ENCODE peak calls at places on chromosomes 6 and 20, in five cellular contexts. One of them, this sample, is unnamed.

GRCh38 chr20:47356220-47356525 is 326 bp downstream of the ZMYND8 start:
- DNase-seq in aorta: no peak
- DNase-seq in A172: no peak
- DNase-seq in IMR-90: no peak
- DNase-seq in ELR: no peak
- DNase-seq in this sample: no peak

GRCh38 chr6:87945181-87945580 is 102.5 kb upstream of the SPACA1 start:
- DNase-seq in aorta: no peak
- DNase-seq in A172: no peak
- DNase-seq in IMR-90: no peak
- DNase-seq in ELR: no peak
- DNase-seq in this sample: no peak

GRCh38 chr20:59207742-59208357 is 44.2 kb downstream of the ZNF831 start:
- DNase-seq in aorta: peak; percentile 74
- DNase-seq in A172: peak; percentile 11
- DNase-seq in IMR-90: no peak
- DNase-seq in ELR: peak; percentile 51
- DNase-seq in this sample: peak; percentile 16

GRCh38 chr6:20879121-20879520 is 344.9 kb downstream of the CDKAL1 start:
- DNase-seq in aorta: no peak
- DNase-seq in A172: no peak
- DNase-seq in IMR-90: no peak
- DNase-seq in ELR: no peak
- DNase-seq in this sample: no peak

GRCh38 chr20:3157817-3158216 is 1.8 kb downstream of the FASTKD5 start:
- DNase-seq in aorta: peak; percentile 48
- DNase-seq in A172: no peak
- DNase-seq in IMR-90: no peak
- DNase-seq in ELR: no peak
- DNase-seq in this sample: no peak

GRCh38 chr6:127177929-127178231 is 59.4 kb downstream of the RSPO3 start:
- DNase-seq in aorta: no peak
- DNase-seq in A172: no peak
- DNase-seq in IMR-90: no peak
- DNase-seq in ELR: no peak
- DNase-seq in this sample: no peak

GRCh38 chr6:91804981-91805380 is 1218.1 kb upstream of the MAP3K7 start:
- DNase-seq in aorta: no peak
- DNase-seq in A172: no peak
- DNase-seq in IMR-90: no peak
- DNase-seq in ELR: no peak
- DNase-seq in this sample: no peak

GRCh38 chr6:143697401-143697800 is 19.6 kb downstream of the PHACTR2 start:
- DNase-seq in aorta: no peak
- DNase-seq in A172: no peak
- DNase-seq in IMR-90: no peak
- DNase-seq in ELR: no peak
- DNase-seq in this sample: no peak

GRCh38 chr6:142886431-142887170 is 58.4 kb downstream of the HIVEP2 start:
- DNase-seq in aorta: no peak
- DNase-seq in A172: peak; percentile 48
- DNase-seq in IMR-90: peak; percentile 69
- DNase-seq in ELR: peak; percentile 80
- DNase-seq in this sample: peak; percentile 75

GRCh38 chr6:141598487-141598886 is 534.2 kb upstream of the GJE1 start:
- DNase-seq in aorta: no peak
- DNase-seq in A172: no peak
- DNase-seq in IMR-90: peak; percentile 51
- DNase-seq in ELR: peak; percentile 55
- DNase-seq in this sample: peak; percentile 49